ENCODE peak calls at places on chromosomes 11 and 22, in eight cellular contexts. D, T, O, U, M, X, B and F are unnamed samples.

GRCh38 chr11:60764879-60765278 is 8.2 kb downstream of the MS4A15 start:
- DNase-seq in D (no peak), T (no peak), O (no peak), U (no peak), M (no peak), X (no peak), B (no peak), F (no peak)

GRCh38 chr22:35930933-35931332 is 97.7 kb downstream of the RBFOX2 start:
- DNase-seq in D (no peak), T (peak), O (no peak), U (no peak), M (peak), X (peak), B (no peak), F (no peak)

GRCh38 chr11:125072210-125072960 is 9.3 kb downstream of the SLC37A2 start:
- DNase-seq in D (no peak), T (no peak), O (peak), U (no peak), M (peak), X (no peak), B (no peak), F (no peak)

GRCh38 chr11:35714882-35715612 is 52.5 kb downstream of the TRIM44 start:
- DNase-seq in D (no peak), T (no peak), O (no peak), U (no peak), M (no peak), X (peak), B (no peak), F (no peak)

GRCh38 chr11:29159552-29160465 is 857.0 kb downstream of the KCNA4 start:
- DNase-seq in D (no peak), T (peak), O (peak), U (no peak), M (peak), X (peak), B (peak), F (peak)

GRCh38 chr11:2582436-2582931 is 117.3 kb downstream of the KCNQ1OT1 start:
- DNase-seq in D (no peak), T (no peak), O (no peak), U (no peak), M (no peak), X (no peak), B (no peak), F (no peak)

GRCh38 chr22:44488354-44488753 is 9.7 kb downstream of the RTL6 start:
- DNase-seq in D (no peak), T (no peak), O (no peak), U (no peak), M (no peak), X (no peak), B (no peak), F (no peak)

GRCh38 chr11:92224394-92225205 is at the start of gene FAT3:
- DNase-seq in D (no peak), T (peak), O (no peak), U (peak), M (no peak), X (peak), B (no peak), F (no peak)

GRCh38 chr22:44200855-44201550 is 20.3 kb downstream of the PARVG start:
- DNase-seq in D (no peak), T (no peak), O (no peak), U (no peak), M (no peak), X (no peak), B (no peak), F (no peak)

GRCh38 chr22:30918761-30919160 is 49.8 kb downstream of the MORC2 start:
- DNase-seq in D (no peak), T (no peak), O (no peak), U (no peak), M (no peak), X (no peak), B (no peak), F (no peak)

GRCh38 chr11:76788661-76789442 is 5.7 kb downstream of the TSKU start:
- DNase-seq in D (no peak), T (no peak), O (peak), U (peak), M (peak), X (no peak), B (no peak), F (no peak)

GRCh38 chr11:130211781-130212401 is 52.3 kb downstream of the ST14 start:
- DNase-seq in D (no peak), T (no peak), O (peak), U (no peak), M (no peak), X (no peak), B (no peak), F (no peak)

GRCh38 chr11:17473071-17473744 is 3.4 kb downstream of the ABCC8 start:
- DNase-seq in D (no peak), T (no peak), O (no peak), U (no peak), M (peak), X (peak), B (peak), F (peak)

GRCh38 chr22:50201191-50202129 is 649 bp downstream of the SELENOO start:
- DNase-seq in D (no peak), T (no peak), O (no peak), U (no peak), M (peak), X (no peak), B (no peak), F (no peak)

GRCh38 chr22:48083502-48083901 is 1321.1 kb downstream of the TBC1D22A start:
- DNase-seq in D (no peak), T (no peak), O (no peak), U (no peak), M (no peak), X (no peak), B (no peak), F (no peak)

GRCh38 chr11:45993438-45994064 is 71.1 kb downstream of the LARGE2 start:
- DNase-seq in D (no peak), T (no peak), O (peak), U (peak), M (no peak), X (no peak), B (no peak), F (no peak)

GRCh38 chr11:72225411-72225951 is 914 bp downstream of the INPPL1 start:
- DNase-seq in D (peak), T (no peak), O (no peak), U (no peak), M (no peak), X (no peak), B (no peak), F (no peak)

GRCh38 chr11:116853461-116854073 is 16.1 kb upstream of the APOA1 start:
- DNase-seq in D (peak), T (peak), O (peak), U (no peak), M (no peak), X (peak), B (no peak), F (no peak)

GRCh38 chr11:1994121-1994520 is 3.5 kb downstream of the H19 start:
- DNase-seq in D (no peak), T (no peak), O (no peak), U (no peak), M (no peak), X (no peak), B (no peak), F (no peak)

GRCh38 chr22:36383110-36383581 is 4.6 kb downstream of the MYH9 start:
- DNase-seq in D (peak), T (peak), O (peak), U (no peak), M (no peak), X (peak), B (no peak), F (no peak)

GRCh38 chr11:78414321-78415051 is 3.1 kb downstream of the GAB2 start:
- DNase-seq in D (peak), T (peak), O (no peak), U (no peak), M (no peak), X (peak), B (no peak), F (no peak)

GRCh38 chr11:121389651-121390050 is 62.5 kb upstream of the SORL1 start:
- DNase-seq in D (no peak), T (no peak), O (no peak), U (no peak), M (no peak), X (no peak), B (no peak), F (peak)

GRCh38 chr22:19903513-19903912 is 38.1 kb upstream of the COMT start:
- DNase-seq in D (no peak), T (no peak), O (no peak), U (no peak), M (no peak), X (no peak), B (no peak), F (no peak)

GRCh38 chr11:31442086-31442485 is 67.3 kb downstream of the IMMP1L start:
- DNase-seq in D (no peak), T (peak), O (no peak), U (no peak), M (peak), X (no peak), B (no peak), F (peak)

GRCh38 chr11:117855452-117855851 is 21.0 kb downstream of the FXYD6 start:
- DNase-seq in D (no peak), T (no peak), O (no peak), U (peak), M (no peak), X (no peak), B (no peak), F (peak)

GRCh38 chr11:93623179-93623578 is 38.3 kb upstream of the CEP295 start:
- DNase-seq in D (no peak), T (no peak), O (no peak), U (no peak), M (no peak), X (no peak), B (no peak), F (no peak)

GRCh38 chr11:2174361-2174760 is 2.7 kb upstream of the TH start:
- DNase-seq in D (no peak), T (no peak), O (no peak), U (no peak), M (no peak), X (no peak), B (no peak), F (no peak)

GRCh38 chr11:304915-305833 is 2.4 kb upstream of the IFITM2 start:
- DNase-seq in D (peak), T (peak), O (peak), U (peak), M (peak), X (peak), B (no peak), F (peak)

GRCh38 chr11:82183346-82183745 is 550.3 kb downstream of the FAM181B start:
- DNase-seq in D (no peak), T (no peak), O (no peak), U (no peak), M (no peak), X (no peak), B (no peak), F (no peak)

GRCh38 chr11:128897841-128898240 is 6.7 kb downstream of the KCNJ5 start:
- DNase-seq in D (no peak), T (no peak), O (no peak), U (no peak), M (no peak), X (no peak), B (no peak), F (no peak)

GRCh38 chr11:7451952-7452507 is 33.3 kb upstream of the OLFML1 start:
- DNase-seq in D (no peak), T (no peak), O (no peak), U (no peak), M (no peak), X (no peak), B (no peak), F (no peak)

GRCh38 chr22:48827228-48827810 is 1000.4 kb downstream of the BRD1 start:
- DNase-seq in D (no peak), T (no peak), O (no peak), U (no peak), M (no peak), X (no peak), B (no peak), F (no peak)

GRCh38 chr11:16359369-16359768 is 3.0 kb upstream of the SOX6 start:
- DNase-seq in D (no peak), T (no peak), O (no peak), U (no peak), M (no peak), X (no peak), B (no peak), F (no peak)

GRCh38 chr11:250740-251299 is 14.0 kb downstream of the PSMD13 start:
- DNase-seq in D (peak), T (peak), O (peak), U (peak), M (no peak), X (peak), B (no peak), F (peak)

GRCh38 chr11:134474070-134474860 is 62.2 kb upstream of the B3GAT1 start:
- DNase-seq in D (no peak), T (no peak), O (no peak), U (no peak), M (no peak), X (no peak), B (no peak), F (no peak)

GRCh38 chr11:119421941-119422504 is 949 bp downstream of the THY1 start:
- DNase-seq in D (no peak), T (no peak), O (no peak), U (no peak), M (no peak), X (peak), B (no peak), F (no peak)

DNA sequence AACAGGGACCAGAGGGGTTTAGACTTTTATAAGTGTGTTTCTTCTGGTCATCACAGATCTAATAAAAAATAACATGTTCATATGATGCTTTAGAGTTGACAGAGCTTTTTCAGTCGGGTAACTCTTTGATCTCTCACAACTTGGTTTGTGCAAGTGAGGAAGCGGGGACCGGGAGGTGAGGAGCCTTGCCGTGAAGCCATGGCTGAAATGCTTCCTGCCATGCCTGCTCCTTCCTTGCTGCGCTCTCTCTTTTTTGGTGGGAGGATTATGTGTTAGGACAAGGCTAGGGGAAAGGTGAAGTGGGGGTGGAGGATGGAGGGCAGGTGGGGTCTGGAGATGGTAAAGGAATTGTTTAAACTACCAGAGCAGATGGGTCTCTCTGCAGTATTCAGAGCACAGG is 23.8 kb downstream of the TEAD1 start:
- DNase-seq in D (no peak), T (no peak), O (no peak), U (no peak), M (no peak), X (no peak), B (no peak), F (no peak)
- H3K4me3 ChIP-seq in D (no peak), T (no peak), O (no peak), U (no peak), M (no peak), X (no peak), B (no peak), F (no peak)

DNA sequence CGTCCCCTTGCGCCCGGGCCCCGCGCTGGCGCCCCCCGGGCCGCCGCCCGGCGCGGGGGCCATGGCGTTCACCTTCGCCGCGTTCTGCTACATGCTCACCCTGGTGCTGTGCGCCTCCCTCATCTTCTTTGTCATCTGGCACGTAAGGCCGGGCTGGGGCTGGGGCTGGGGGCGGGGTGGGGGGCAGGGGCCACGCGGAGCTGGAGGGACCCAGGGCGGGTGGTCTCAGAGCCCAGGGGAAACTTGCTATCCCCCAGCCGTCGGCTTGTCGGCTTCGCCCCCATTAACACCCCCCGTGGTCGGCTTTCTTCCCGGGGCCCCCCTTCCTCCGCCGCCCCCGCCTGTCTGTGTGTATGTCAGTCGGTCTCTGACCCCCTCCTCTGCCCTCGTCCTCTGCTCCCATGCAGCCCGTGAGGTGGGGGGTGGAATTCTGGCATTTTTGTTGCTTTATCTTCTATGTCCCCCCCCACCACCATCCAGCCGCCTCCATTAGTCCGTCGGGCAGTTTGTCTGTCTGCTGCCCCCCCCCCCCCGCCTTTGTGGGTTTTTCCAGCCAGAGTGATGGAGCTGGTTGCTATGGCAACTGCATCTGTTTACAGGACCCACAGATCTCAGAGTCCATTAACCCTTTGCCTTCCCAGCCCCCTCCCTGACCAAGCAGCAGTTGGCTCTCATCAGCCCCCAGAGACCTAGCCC is 569 bp downstream of the CNIH2 start:
- DNase-seq in D (no peak), T (no peak), O (no peak), U (no peak), M (no peak), X (no peak), B (no peak), F (no peak)
- H3K4me3 ChIP-seq in D (no peak), T (no peak), O (peak), U (no peak), M (no peak), X (peak), B (peak), F (peak)

DNA sequence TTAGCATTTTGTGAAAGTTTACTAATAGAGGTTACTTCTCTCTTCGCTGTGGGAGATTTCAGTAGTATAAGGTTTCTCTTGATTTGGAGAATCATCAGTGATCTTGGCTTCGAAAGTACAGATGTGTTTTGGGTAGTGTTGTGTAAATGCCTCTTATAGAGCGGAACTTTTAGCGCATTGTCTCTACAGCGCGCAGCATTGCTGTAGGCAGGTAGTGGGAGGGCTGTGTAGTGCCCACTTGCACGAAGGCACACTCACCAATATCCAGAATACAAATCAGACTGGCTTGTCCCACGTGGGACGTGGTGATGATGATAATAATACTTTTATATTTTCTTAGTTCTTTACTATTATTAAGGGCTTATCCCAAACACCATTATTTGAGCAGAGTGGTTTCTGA is 51.4 kb downstream of the FAM83F start:
- DNase-seq in D (no peak), T (no peak), O (no peak), U (no peak), M (no peak), X (no peak), B (no peak), F (no peak)
- H3K4me3 ChIP-seq in D (peak), T (no peak), O (peak), U (peak), M (peak), X (no peak), B (no peak), F (peak)

DNA sequence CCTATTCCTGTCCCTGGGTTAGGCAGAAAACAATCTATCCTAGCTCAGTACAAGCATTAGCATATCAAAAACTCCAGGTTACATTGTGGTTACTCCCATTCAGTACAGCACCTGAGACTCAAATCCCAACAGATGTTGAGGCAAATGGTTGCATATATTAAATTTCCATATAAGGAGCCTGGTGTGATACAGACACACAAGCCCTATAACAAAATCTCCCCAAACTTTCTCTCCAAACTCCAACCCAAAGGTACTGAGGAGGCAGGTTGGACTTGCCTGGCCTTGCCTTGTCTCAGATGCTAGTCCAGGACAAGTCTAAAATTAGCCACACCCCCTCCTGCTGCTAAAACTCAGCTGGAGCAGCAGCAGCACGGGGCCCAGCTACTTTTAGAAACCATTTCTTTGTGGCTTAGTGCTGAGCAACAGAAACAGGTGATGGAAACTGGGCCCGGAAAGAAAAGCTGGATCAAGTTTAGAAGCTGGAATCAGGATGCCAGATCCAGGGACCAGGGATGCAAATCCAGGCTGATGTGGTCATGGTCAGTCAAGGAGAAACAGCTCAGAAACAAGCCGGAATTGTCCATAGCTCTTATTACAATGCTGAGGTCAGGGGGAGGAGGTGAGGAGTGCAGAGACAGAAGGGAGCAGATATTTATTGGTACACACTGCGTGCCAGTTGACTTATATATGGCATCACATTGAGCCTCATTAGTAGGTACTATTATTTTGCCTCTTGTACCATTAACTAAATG is 73.7 kb upstream of the AMOTL1 start:
- DNase-seq in D (no peak), T (no peak), O (no peak), U (no peak), M (no peak), X (no peak), B (no peak), F (no peak)
- H3K4me3 ChIP-seq in D (no peak), T (no peak), O (no peak), U (no peak), M (no peak), X (no peak), B (no peak), F (no peak)

GRCh38 chr11:101584651-101585050 is 844 bp upstream of the TRPC6 start:
- DNase-seq in D (no peak), T (no peak), O (no peak), U (no peak), M (no peak), X (no peak), B (no peak), F (no peak)

GRCh38 chr11:101583180-101584128 is at the start of gene TRPC6:
- DNase-seq in D (no peak), T (no peak), O (peak), U (peak), M (no peak), X (peak), B (no peak), F (no peak)

GRCh38 chr11:101586965-101587364 is 3.2 kb upstream of the TRPC6 start:
- DNase-seq in D (no peak), T (no peak), O (no peak), U (no peak), M (no peak), X (no peak), B (no peak), F (no peak)

GRCh38 chr11:101582242-101583052 is 1.4 kb downstream of the TRPC6 start:
- DNase-seq in D (no peak), T (no peak), O (no peak), U (no peak), M (no peak), X (peak), B (no peak), F (no peak)

GRCh38 chr11:101584129-101584515 is 315 bp upstream of the TRPC6 start:
- DNase-seq in D (no peak), T (no peak), O (no peak), U (no peak), M (no peak), X (no peak), B (no peak), F (no peak)
- H3K4me3 ChIP-seq in D (no peak), T (no peak), O (peak), U (peak), M (no peak), X (peak), B (peak), F (no peak)